ENCODE peak calls at places on chromosomes 11 and 22, in ten cellular contexts. One of them, this sample, is unnamed.

GRCh38 chr11:46248270-46249102 is 29.0 kb upstream of the CREB3L1 start:
- DNase-seq in activated gamma-delta T cell: no peak
- DNase-seq in Calu3: no peak
- DNase-seq in CD4-positive, CD25-positive, alpha-beta regulatory T cell: no peak
- DNase-seq in mesenteric fat pad: peak
- DNase-seq in heart left ventricle: no peak
- DNase-seq in activated effector memory CD4-positive, alpha-beta T cell treated with Interleukin-2 at 50 U/mL for 16 hours: no peak
- DNase-seq in RPMI8226: no peak
- DNase-seq in GM20000: no peak
- DNase-seq in activated CD4-positive, alpha-beta T cell treated with anti-CD3 and anti-CD28 coated beads, Interleukin-2, amount 50 U/mL, for 48 hours: no peak
- DNase-seq in this sample: no peak

GRCh38 chr22:23565942-23566715 is 14.0 kb downstream of the IGLL1 start:
- DNase-seq in GM20000: no peak
- DNase-seq in Calu3: peak
- DNase-seq in activated gamma-delta T cell: no peak
- DNase-seq in mesenteric fat pad: peak
- DNase-seq in activated effector memory CD4-positive, alpha-beta T cell treated with Interleukin-2 at 50 U/mL for 16 hours: no peak
- DNase-seq in activated CD4-positive, alpha-beta T cell treated with anti-CD3 and anti-CD28 coated beads, Interleukin-2, amount 50 U/mL, for 48 hours: no peak
- DNase-seq in heart left ventricle: no peak
- DNase-seq in RPMI8226: no peak
- DNase-seq in CD4-positive, CD25-positive, alpha-beta regulatory T cell: no peak
- DNase-seq in this sample: no peak

GRCh38 chr11:83033972-83034672 is 37.6 kb downstream of the RAB30 start:
- DNase-seq in GM20000: no peak
- DNase-seq in activated CD4-positive, alpha-beta T cell treated with anti-CD3 and anti-CD28 coated beads, Interleukin-2, amount 50 U/mL, for 48 hours: no peak
- DNase-seq in CD4-positive, CD25-positive, alpha-beta regulatory T cell: no peak
- DNase-seq in RPMI8226: peak
- DNase-seq in heart left ventricle: no peak
- DNase-seq in activated gamma-delta T cell: no peak
- DNase-seq in mesenteric fat pad: no peak
- DNase-seq in Calu3: peak
- DNase-seq in activated effector memory CD4-positive, alpha-beta T cell treated with Interleukin-2 at 50 U/mL for 16 hours: no peak
- DNase-seq in this sample: peak

GRCh38 chr11:995058-995751 is 41.3 kb downstream of the MUC6 start:
- DNase-seq in heart left ventricle: no peak
- DNase-seq in activated CD4-positive, alpha-beta T cell treated with anti-CD3 and anti-CD28 coated beads, Interleukin-2, amount 50 U/mL, for 48 hours: no peak
- DNase-seq in activated effector memory CD4-positive, alpha-beta T cell treated with Interleukin-2 at 50 U/mL for 16 hours: no peak
- DNase-seq in Calu3: no peak
- DNase-seq in GM20000: peak
- DNase-seq in activated gamma-delta T cell: no peak
- DNase-seq in CD4-positive, CD25-positive, alpha-beta regulatory T cell: peak
- DNase-seq in mesenteric fat pad: no peak
- DNase-seq in RPMI8226: no peak
- DNase-seq in this sample: no peak

GRCh38 chr11:19242184-19242932 is 1.6 kb upstream of the E2F8 start:
- DNase-seq in RPMI8226: no peak
- DNase-seq in activated gamma-delta T cell: no peak
- DNase-seq in activated effector memory CD4-positive, alpha-beta T cell treated with Interleukin-2 at 50 U/mL for 16 hours: no peak
- DNase-seq in activated CD4-positive, alpha-beta T cell treated with anti-CD3 and anti-CD28 coated beads, Interleukin-2, amount 50 U/mL, for 48 hours: peak
- DNase-seq in mesenteric fat pad: no peak
- DNase-seq in GM20000: peak
- DNase-seq in CD4-positive, CD25-positive, alpha-beta regulatory T cell: no peak
- DNase-seq in Calu3: no peak
- DNase-seq in heart left ventricle: no peak
- DNase-seq in this sample: no peak

GRCh38 chr11:73311394-73311869 is 3.4 kb downstream of the ARHGEF17 start:
- DNase-seq in mesenteric fat pad: no peak
- DNase-seq in activated CD4-positive, alpha-beta T cell treated with anti-CD3 and anti-CD28 coated beads, Interleukin-2, amount 50 U/mL, for 48 hours: no peak
- DNase-seq in activated effector memory CD4-positive, alpha-beta T cell treated with Interleukin-2 at 50 U/mL for 16 hours: no peak
- DNase-seq in heart left ventricle: no peak
- DNase-seq in GM20000: no peak
- DNase-seq in activated gamma-delta T cell: no peak
- DNase-seq in Calu3: no peak
- DNase-seq in RPMI8226: no peak
- DNase-seq in CD4-positive, CD25-positive, alpha-beta regulatory T cell: no peak
- DNase-seq in this sample: no peak

GRCh38 chr22:37079158-37079557 is 27.6 kb downstream of the KCTD17 start:
- DNase-seq in activated effector memory CD4-positive, alpha-beta T cell treated with Interleukin-2 at 50 U/mL for 16 hours: no peak
- DNase-seq in Calu3: no peak
- DNase-seq in activated CD4-positive, alpha-beta T cell treated with anti-CD3 and anti-CD28 coated beads, Interleukin-2, amount 50 U/mL, for 48 hours: no peak
- DNase-seq in mesenteric fat pad: no peak
- DNase-seq in CD4-positive, CD25-positive, alpha-beta regulatory T cell: no peak
- DNase-seq in RPMI8226: no peak
- DNase-seq in GM20000: no peak
- DNase-seq in activated gamma-delta T cell: no peak
- DNase-seq in heart left ventricle: no peak
- DNase-seq in this sample: no peak

GRCh38 chr11:271316-271715 is 6.9 kb upstream of the NLRP6 start:
- DNase-seq in Calu3: no peak
- DNase-seq in RPMI8226: no peak
- DNase-seq in activated gamma-delta T cell: no peak
- DNase-seq in mesenteric fat pad: peak
- DNase-seq in CD4-positive, CD25-positive, alpha-beta regulatory T cell: no peak
- DNase-seq in activated effector memory CD4-positive, alpha-beta T cell treated with Interleukin-2 at 50 U/mL for 16 hours: no peak
- DNase-seq in activated CD4-positive, alpha-beta T cell treated with anti-CD3 and anti-CD28 coated beads, Interleukin-2, amount 50 U/mL, for 48 hours: no peak
- DNase-seq in heart left ventricle: no peak
- DNase-seq in GM20000: no peak
- DNase-seq in this sample: no peak

GRCh38 chr11:126697937-126698336 is 302.6 kb downstream of the KIRREL3 start:
- DNase-seq in RPMI8226: no peak
- DNase-seq in activated effector memory CD4-positive, alpha-beta T cell treated with Interleukin-2 at 50 U/mL for 16 hours: no peak
- DNase-seq in mesenteric fat pad: no peak
- DNase-seq in activated CD4-positive, alpha-beta T cell treated with anti-CD3 and anti-CD28 coated beads, Interleukin-2, amount 50 U/mL, for 48 hours: no peak
- DNase-seq in GM20000: no peak
- DNase-seq in Calu3: no peak
- DNase-seq in heart left ventricle: no peak
- DNase-seq in activated gamma-delta T cell: no peak
- DNase-seq in CD4-positive, CD25-positive, alpha-beta regulatory T cell: no peak
- DNase-seq in this sample: no peak

This sample was measured in head of caudate nucleus.